ENCODE peak calls at places on chromosomes 4 and X, in six cellular contexts. V is memory B cell; J is cardiac fibroblast; L is SK-N-SH; I is NCI-H1105 treated with DMSO at 0.1 percent for 48 hours; E is stimulated activated CD4-positive, alpha-beta T cell treated with anti-CD3 and anti-CD28 coated beads, TNF-alpha, amount 100 ng/mL, for 48 hours. S is an unnamed sample.

GRCh38 chrX:103585421-103586313 is at the start of gene TCEAL4:
- DNase-seq in V (no peak), J (no peak), L (peak), I (peak), E (no peak), S (peak)

GRCh38 chr4:88878624-88879023 is 178.4 kb downstream of the FAM13A start:
- DNase-seq in V (no peak), J (no peak), L (no peak), I (no peak), E (no peak), S (no peak)

GRCh38 chr4:73092868-73093267 is 23.4 kb upstream of the COX18 start:
- DNase-seq in V (no peak), J (no peak), L (no peak), I (no peak), E (no peak), S (no peak)

GRCh38 chr4:751676-752075 is 46.0 kb downstream of the PCGF3 start:
- DNase-seq in V (no peak), J (peak), L (peak), I (no peak), E (no peak), S (no peak)

GRCh38 chrX:51837926-51838325 is 55.5 kb upstream of the MAGED1 start:
- DNase-seq in V (no peak), J (peak), L (peak), I (peak), E (no peak), S (peak)

GRCh38 chr4:186587416-186588018 is 32.1 kb upstream of the MTNR1A start:
- DNase-seq in V (peak), J (peak), L (peak), I (peak), E (peak), S (peak)

GRCh38 chr4:82988323-82988832 is 22.2 kb downstream of the LIN54 start:
- DNase-seq in V (no peak), J (peak), L (no peak), I (no peak), E (no peak), S (no peak)

GRCh38 chrX:38839944-38840343 is 38.7 kb downstream of the MID1IP1 start:
- DNase-seq in V (no peak), J (no peak), L (no peak), I (no peak), E (no peak), S (no peak)

GRCh38 chrX:49199906-49200771 is at the start of gene SYP:
- DNase-seq in V (peak), J (peak), L (peak), I (peak), E (peak), S (peak)

GRCh38 chr4:2065106-2065930 is 6.2 kb downstream of the NAT8L start:
- DNase-seq in V (no peak), J (no peak), L (peak), I (no peak), E (no peak), S (no peak)

GRCh38 chr4:183142566-183143545 is 43.8 kb downstream of the WWC2 start:
- DNase-seq in V (no peak), J (peak), L (peak), I (no peak), E (no peak), S (peak)

GRCh38 chrX:130125090-130125489 is 14.8 kb upstream of the ELF4 start:
- DNase-seq in V (no peak), J (no peak), L (peak), I (no peak), E (no peak), S (no peak)

GRCh38 chr4:181235361-181235760 is 1007.8 kb upstream of the TENM3 start:
- DNase-seq in V (no peak), J (no peak), L (no peak), I (no peak), E (no peak), S (no peak)

GRCh38 chr4:37245391-37245954 is 930 bp downstream of the NWD2 start:
- DNase-seq in V (no peak), J (peak), L (no peak), I (no peak), E (no peak), S (no peak)

GRCh38 chrX:135477576-135477975 is 42.9 kb upstream of the INTS6L start:
- DNase-seq in V (peak), J (peak), L (peak), I (peak), E (peak), S (peak)

GRCh38 chr4:79259242-79259641 is 66.6 kb downstream of the NAA11 start:
- DNase-seq in V (no peak), J (no peak), L (no peak), I (no peak), E (no peak), S (no peak)

GRCh38 chr4:184293552-184293951 is 75.9 kb upstream of the ENPP6 start:
- DNase-seq in V (no peak), J (peak), L (no peak), I (no peak), E (no peak), S (no peak)

GRCh38 chr4:67713531-67714247 is 12.7 kb upstream of the UBA6 start:
- DNase-seq in V (no peak), J (peak), L (no peak), I (no peak), E (no peak), S (no peak)

GRCh38 chr4:186889876-186890643 is 166.4 kb upstream of the FAT1 start:
- DNase-seq in V (no peak), J (no peak), L (no peak), I (no peak), E (no peak), S (no peak)

GRCh38 chrX:130084651-130085237 is 25.6 kb downstream of the ELF4 start:
- DNase-seq in V (no peak), J (no peak), L (no peak), I (no peak), E (no peak), S (no peak)

GRCh38 chr4:104491826-104492771 is 2.6 kb downstream of the CXXC4 start:
- DNase-seq in V (no peak), J (no peak), L (peak), I (peak), E (no peak), S (no peak)

GRCh38 chr4:7067147-7067522 is 729 bp downstream of the GRPEL1 start:
- DNase-seq in V (no peak), J (peak), L (no peak), I (no peak), E (no peak), S (peak)

GRCh38 chr4:146095091-146095690 is 80.3 kb upstream of the LSM6 start:
- DNase-seq in V (peak), J (peak), L (peak), I (peak), E (no peak), S (no peak)

GRCh38 chr4:1515156-1515555 is 108.9 kb upstream of the NKX1-1 start:
- DNase-seq in V (no peak), J (no peak), L (no peak), I (no peak), E (no peak), S (no peak)

GRCh38 chr4:182973421-182974340 is 56.5 kb upstream of the DCTD start:
- DNase-seq in V (no peak), J (peak), L (no peak), I (no peak), E (no peak), S (no peak)

GRCh38 chr4:121658125-121658524 is 38.7 kb downstream of the ANXA5 start:
- DNase-seq in V (no peak), J (no peak), L (no peak), I (no peak), E (no peak), S (no peak)

GRCh38 chr4:10611673-10612072 is 72.9 kb downstream of the CLNK start:
- DNase-seq in V (no peak), J (peak), L (no peak), I (no peak), E (no peak), S (no peak)

GRCh38 chrX:137051978-137052640 is 18.3 kb upstream of the GPR101 start:
- DNase-seq in V (peak), J (peak), L (peak), I (peak), E (peak), S (peak)

GRCh38 chr4:15303052-15303641 is 124.7 kb upstream of the C1QTNF7 start:
- DNase-seq in V (no peak), J (peak), L (no peak), I (no peak), E (no peak), S (no peak)

GRCh38 chrX:13376857-13377441 is 57.1 kb upstream of the ATXN3L start:
- DNase-seq in V (no peak), J (peak), L (peak), I (peak), E (no peak), S (no peak)

GRCh38 chr4:48792348-48793006 is 12.4 kb upstream of the FRYL start:
- DNase-seq in V (no peak), J (no peak), L (no peak), I (no peak), E (no peak), S (no peak)

GRCh38 chr4:20252656-20253271 is 1.1 kb downstream of the SLIT2 start:
- DNase-seq in V (no peak), J (peak), L (peak), I (peak), E (no peak), S (peak)

S was measured in adrenal gland.